ENCODE peak calls at places on chromosomes 11 and 22, in eight cellular contexts. One of them, this sample, is unnamed.

GRCh38 chr11:33934450-33934849 is 42.6 kb upstream of the LMO2 start:
- DNase-seq in astrocyte of the spinal cord: no peak
- DNase-seq in fibroblast of the aortic adventitia: no peak
- DNase-seq in Caco-2: no peak
- DNase-seq in cardiac muscle cell: no peak
- DNase-seq in retinal pigment epithelial cell: no peak
- DNase-seq in cardiac fibroblast: no peak
- DNase-seq in RWPE2: no peak
- DNase-seq in this sample: no peak

GRCh38 chr11:35192347-35192746 is 53.4 kb downstream of the CD44 start:
- DNase-seq in astrocyte of the spinal cord: no peak
- DNase-seq in fibroblast of the aortic adventitia: peak; percentile 56
- DNase-seq in Caco-2: peak; percentile 73
- DNase-seq in cardiac muscle cell: peak; percentile 66
- DNase-seq in retinal pigment epithelial cell: no peak
- DNase-seq in cardiac fibroblast: peak; percentile 38
- DNase-seq in RWPE2: no peak
- DNase-seq in this sample: no peak

GRCh38 chr11:36367806-36368680 is 72.0 kb downstream of the PRR5L start:
- DNase-seq in astrocyte of the spinal cord: no peak
- DNase-seq in fibroblast of the aortic adventitia: no peak
- DNase-seq in Caco-2: no peak
- DNase-seq in cardiac muscle cell: peak; percentile 83
- DNase-seq in retinal pigment epithelial cell: no peak
- DNase-seq in cardiac fibroblast: peak; percentile 21
- DNase-seq in RWPE2: no peak
- DNase-seq in this sample: no peak

GRCh38 chr11:723120-723883 is 17.3 kb downstream of the EPS8L2 start:
- DNase-seq in astrocyte of the spinal cord: peak; percentile 63
- DNase-seq in fibroblast of the aortic adventitia: peak; percentile 67
- DNase-seq in Caco-2: no peak
- DNase-seq in cardiac muscle cell: peak; percentile 68
- DNase-seq in retinal pigment epithelial cell: no peak
- DNase-seq in cardiac fibroblast: peak; percentile 70
- DNase-seq in RWPE2: no peak
- DNase-seq in this sample: no peak

GRCh38 chr11:47244664-47245350 is 3.8 kb downstream of the ACP2 start:
- DNase-seq in astrocyte of the spinal cord: no peak
- DNase-seq in fibroblast of the aortic adventitia: no peak
- DNase-seq in Caco-2: no peak
- DNase-seq in cardiac muscle cell: no peak
- DNase-seq in retinal pigment epithelial cell: no peak
- DNase-seq in cardiac fibroblast: no peak
- DNase-seq in RWPE2: no peak
- DNase-seq in this sample: no peak

GRCh38 chr11:862028-862703 is 19.5 kb downstream of the TSPAN4 start:
- DNase-seq in astrocyte of the spinal cord: no peak
- DNase-seq in fibroblast of the aortic adventitia: no peak
- DNase-seq in Caco-2: no peak
- DNase-seq in cardiac muscle cell: no peak
- DNase-seq in retinal pigment epithelial cell: no peak
- DNase-seq in cardiac fibroblast: no peak
- DNase-seq in RWPE2: no peak
- DNase-seq in this sample: no peak

GRCh38 chr11:64744544-64745218 is 739 bp upstream of the RASGRP2 start:
- DNase-seq in astrocyte of the spinal cord: no peak
- DNase-seq in fibroblast of the aortic adventitia: no peak
- DNase-seq in Caco-2: no peak
- DNase-seq in cardiac muscle cell: no peak
- DNase-seq in retinal pigment epithelial cell: no peak
- DNase-seq in cardiac fibroblast: no peak
- DNase-seq in RWPE2: no peak
- DNase-seq in this sample: no peak

GRCh38 chr22:20111045-20111688 is 4.7 kb upstream of the RANBP1 start:
- DNase-seq in astrocyte of the spinal cord: peak; percentile 19
- DNase-seq in fibroblast of the aortic adventitia: no peak
- DNase-seq in Caco-2: peak; percentile 40
- DNase-seq in cardiac muscle cell: peak; percentile 21
- DNase-seq in retinal pigment epithelial cell: peak; percentile 7
- DNase-seq in cardiac fibroblast: peak; percentile 42
- DNase-seq in RWPE2: no peak
- DNase-seq in this sample: no peak

GRCh38 chr11:22244986-22245592 is 52.2 kb downstream of the ANO5 start:
- DNase-seq in astrocyte of the spinal cord: peak; percentile 37
- DNase-seq in fibroblast of the aortic adventitia: peak; percentile 47
- DNase-seq in Caco-2: peak; percentile 41
- DNase-seq in cardiac muscle cell: peak; percentile 55
- DNase-seq in retinal pigment epithelial cell: peak; percentile 6
- DNase-seq in cardiac fibroblast: peak; percentile 54
- DNase-seq in RWPE2: no peak
- DNase-seq in this sample: peak; percentile 2

GRCh38 chr22:27219036-27219435 is 561.6 kb downstream of the MIAT start:
- DNase-seq in astrocyte of the spinal cord: no peak
- DNase-seq in fibroblast of the aortic adventitia: no peak
- DNase-seq in Caco-2: no peak
- DNase-seq in cardiac muscle cell: no peak
- DNase-seq in retinal pigment epithelial cell: no peak
- DNase-seq in cardiac fibroblast: no peak
- DNase-seq in RWPE2: no peak
- DNase-seq in this sample: no peak

GRCh38 chr11:104624021-104624420 is 274.2 kb downstream of the CASP12 start:
- DNase-seq in astrocyte of the spinal cord: no peak
- DNase-seq in fibroblast of the aortic adventitia: no peak
- DNase-seq in Caco-2: no peak
- DNase-seq in cardiac muscle cell: no peak
- DNase-seq in retinal pigment epithelial cell: no peak
- DNase-seq in cardiac fibroblast: peak; percentile 19
- DNase-seq in RWPE2: no peak
- DNase-seq in this sample: no peak

GRCh38 chr11:14463623-14464022 is 36.0 kb downstream of the COPB1 start:
- DNase-seq in astrocyte of the spinal cord: no peak
- DNase-seq in fibroblast of the aortic adventitia: no peak
- DNase-seq in Caco-2: no peak
- DNase-seq in cardiac muscle cell: no peak
- DNase-seq in retinal pigment epithelial cell: no peak
- DNase-seq in cardiac fibroblast: no peak
- DNase-seq in RWPE2: no peak
- DNase-seq in this sample: no peak

GRCh38 chr22:29813563-29813962 is 24.5 kb downstream of the ASCC2 start:
- DNase-seq in astrocyte of the spinal cord: no peak
- DNase-seq in fibroblast of the aortic adventitia: no peak
- DNase-seq in Caco-2: no peak
- DNase-seq in cardiac muscle cell: no peak
- DNase-seq in retinal pigment epithelial cell: no peak
- DNase-seq in cardiac fibroblast: peak; percentile 52
- DNase-seq in RWPE2: no peak
- DNase-seq in this sample: no peak

GRCh38 chr22:47168900-47169800 is 406.7 kb downstream of the TBC1D22A start:
- DNase-seq in astrocyte of the spinal cord: no peak
- DNase-seq in fibroblast of the aortic adventitia: peak; percentile 5
- DNase-seq in Caco-2: peak; percentile 39
- DNase-seq in cardiac muscle cell: peak; percentile 15
- DNase-seq in retinal pigment epithelial cell: no peak
- DNase-seq in cardiac fibroblast: no peak
- DNase-seq in RWPE2: no peak
- DNase-seq in this sample: no peak

GRCh38 chr11:26626346-26626745 is 54.3 kb upstream of the MUC15 start:
- DNase-seq in astrocyte of the spinal cord: peak; percentile 22
- DNase-seq in fibroblast of the aortic adventitia: peak; percentile 37
- DNase-seq in Caco-2: no peak
- DNase-seq in cardiac muscle cell: peak; percentile 14
- DNase-seq in retinal pigment epithelial cell: no peak
- DNase-seq in cardiac fibroblast: peak; percentile 83
- DNase-seq in RWPE2: no peak
- DNase-seq in this sample: peak; percentile 1

GRCh38 chr11:122189259-122189658 is 73.2 kb upstream of the BLID start:
- DNase-seq in astrocyte of the spinal cord: peak; percentile 96
- DNase-seq in fibroblast of the aortic adventitia: peak; percentile 99
- DNase-seq in Caco-2: no peak
- DNase-seq in cardiac muscle cell: peak; percentile 94
- DNase-seq in retinal pigment epithelial cell: peak; percentile 87
- DNase-seq in cardiac fibroblast: peak; percentile 98
- DNase-seq in RWPE2: no peak
- DNase-seq in this sample: peak; percentile 90

GRCh38 chr11:36594316-36594989 is at the start of gene IFTAP:
- DNase-seq in astrocyte of the spinal cord: peak; percentile 92
- DNase-seq in fibroblast of the aortic adventitia: peak; percentile 94
- DNase-seq in Caco-2: peak; percentile 67
- DNase-seq in cardiac muscle cell: peak; percentile 94
- DNase-seq in retinal pigment epithelial cell: peak; percentile 79
- DNase-seq in cardiac fibroblast: peak; percentile 93
- DNase-seq in RWPE2: no peak
- DNase-seq in this sample: peak; percentile 90

GRCh38 chr11:81888391-81888790 is 845.3 kb downstream of the FAM181B start:
- DNase-seq in astrocyte of the spinal cord: no peak
- DNase-seq in fibroblast of the aortic adventitia: no peak
- DNase-seq in Caco-2: no peak
- DNase-seq in cardiac muscle cell: no peak
- DNase-seq in retinal pigment epithelial cell: no peak
- DNase-seq in cardiac fibroblast: peak; percentile 13
- DNase-seq in RWPE2: no peak
- DNase-seq in this sample: no peak

GRCh38 chr11:40337118-40337517 is 1122.3 kb downstream of the LRRC4C start:
- DNase-seq in astrocyte of the spinal cord: peak; percentile 44
- DNase-seq in fibroblast of the aortic adventitia: no peak
- DNase-seq in Caco-2: no peak
- DNase-seq in cardiac muscle cell: peak; percentile 1
- DNase-seq in retinal pigment epithelial cell: peak; percentile 27
- DNase-seq in cardiac fibroblast: peak; percentile 5
- DNase-seq in RWPE2: no peak
- DNase-seq in this sample: no peak

GRCh38 chr11:67374571-67375276 is 1.3 kb upstream of the CLCF1 start:
- DNase-seq in astrocyte of the spinal cord: no peak
- DNase-seq in fibroblast of the aortic adventitia: no peak
- DNase-seq in Caco-2: no peak
- DNase-seq in cardiac muscle cell: no peak
- DNase-seq in retinal pigment epithelial cell: no peak
- DNase-seq in cardiac fibroblast: peak; percentile 36
- DNase-seq in RWPE2: no peak
- DNase-seq in this sample: no peak
- H3K4me3 ChIP-seq in astrocyte of the spinal cord: no peak overlapping the region
- H3K4me3 ChIP-seq in fibroblast of the aortic adventitia: peak overlapping the region; percentile 70
- H3K4me3 ChIP-seq in Caco-2: peak overlapping the region; percentile 86
- H3K4me3 ChIP-seq in cardiac muscle cell: no peak overlapping the region
- H3K4me3 ChIP-seq in retinal pigment epithelial cell: no peak overlapping the region
- H3K4me3 ChIP-seq in cardiac fibroblast: peak overlapping the region; percentile 48
- H3K4me3 ChIP-seq in RWPE2: peak overlapping the region; percentile 65
- H3K4me3 ChIP-seq in this sample: peak overlapping the region; percentile 59

GRCh38 chr11:102367364-102367763 is 20.4 kb downstream of the BIRC2 start:
- DNase-seq in astrocyte of the spinal cord: peak; percentile 16
- DNase-seq in fibroblast of the aortic adventitia: peak; percentile 43
- DNase-seq in Caco-2: no peak
- DNase-seq in cardiac muscle cell: peak; percentile 52
- DNase-seq in retinal pigment epithelial cell: no peak
- DNase-seq in cardiac fibroblast: peak; percentile 36
- DNase-seq in RWPE2: no peak
- DNase-seq in this sample: no peak
- TF ChIP-seq CTCF in astrocyte of the spinal cord: no peak
- TF ChIP-seq CTCF in fibroblast of the aortic adventitia: peak; percentile 10
- TF ChIP-seq CTCF in Caco-2: peak; percentile 46
- TF ChIP-seq CTCF in cardiac muscle cell: peak; percentile 16
- TF ChIP-seq CTCF in retinal pigment epithelial cell: peak; percentile 23
- TF ChIP-seq CTCF in cardiac fibroblast: no peak
- TF ChIP-seq CTCF in RWPE2: peak; percentile 45
- TF ChIP-seq CTCF in this sample: no peak

GRCh38 chr22:49866646-49867045 is 13.0 kb downstream of the ZBED4 start:
- DNase-seq in astrocyte of the spinal cord: no peak
- DNase-seq in fibroblast of the aortic adventitia: no peak
- DNase-seq in Caco-2: no peak
- DNase-seq in cardiac muscle cell: no peak
- DNase-seq in retinal pigment epithelial cell: no peak
- DNase-seq in cardiac fibroblast: no peak
- DNase-seq in RWPE2: no peak
- DNase-seq in this sample: no peak

GRCh38 chr22:49866134-49866533 is 12.5 kb downstream of the ZBED4 start:
- DNase-seq in astrocyte of the spinal cord: peak; percentile 8
- DNase-seq in fibroblast of the aortic adventitia: no peak
- DNase-seq in Caco-2: no peak
- DNase-seq in cardiac muscle cell: no peak
- DNase-seq in retinal pigment epithelial cell: no peak
- DNase-seq in cardiac fibroblast: no peak
- DNase-seq in RWPE2: no peak
- DNase-seq in this sample: no peak

GRCh38 chr22:49865156-49865555 is 11.5 kb downstream of the ZBED4 start:
- DNase-seq in astrocyte of the spinal cord: no peak
- DNase-seq in fibroblast of the aortic adventitia: no peak
- DNase-seq in Caco-2: no peak
- DNase-seq in cardiac muscle cell: no peak
- DNase-seq in retinal pigment epithelial cell: no peak
- DNase-seq in cardiac fibroblast: no peak
- DNase-seq in RWPE2: no peak
- DNase-seq in this sample: no peak

GRCh38 chr22:49869091-49869830 is 15.6 kb downstream of the ZBED4 start:
- DNase-seq in astrocyte of the spinal cord: no peak
- DNase-seq in fibroblast of the aortic adventitia: no peak
- DNase-seq in Caco-2: no peak
- DNase-seq in cardiac muscle cell: no peak
- DNase-seq in retinal pigment epithelial cell: no peak
- DNase-seq in cardiac fibroblast: no peak
- DNase-seq in RWPE2: no peak
- DNase-seq in this sample: no peak

GRCh38 chr22:49867303-49868250 is 13.9 kb downstream of the ZBED4 start:
- DNase-seq in astrocyte of the spinal cord: no peak
- DNase-seq in fibroblast of the aortic adventitia: no peak
- DNase-seq in Caco-2: no peak
- DNase-seq in cardiac muscle cell: no peak
- DNase-seq in retinal pigment epithelial cell: no peak
- DNase-seq in cardiac fibroblast: no peak
- DNase-seq in RWPE2: no peak
- DNase-seq in this sample: no peak
- H3K4me3 ChIP-seq in astrocyte of the spinal cord: no peak overlapping the region
- H3K4me3 ChIP-seq in fibroblast of the aortic adventitia: no peak overlapping the region
- H3K4me3 ChIP-seq in Caco-2: no peak overlapping the region
- H3K4me3 ChIP-seq in cardiac muscle cell: no peak overlapping the region
- H3K4me3 ChIP-seq in retinal pigment epithelial cell: no peak overlapping the region
- H3K4me3 ChIP-seq in cardiac fibroblast: no peak overlapping the region
- H3K4me3 ChIP-seq in RWPE2: no peak overlapping the region
- H3K4me3 ChIP-seq in this sample: no peak overlapping the region

DNA sequence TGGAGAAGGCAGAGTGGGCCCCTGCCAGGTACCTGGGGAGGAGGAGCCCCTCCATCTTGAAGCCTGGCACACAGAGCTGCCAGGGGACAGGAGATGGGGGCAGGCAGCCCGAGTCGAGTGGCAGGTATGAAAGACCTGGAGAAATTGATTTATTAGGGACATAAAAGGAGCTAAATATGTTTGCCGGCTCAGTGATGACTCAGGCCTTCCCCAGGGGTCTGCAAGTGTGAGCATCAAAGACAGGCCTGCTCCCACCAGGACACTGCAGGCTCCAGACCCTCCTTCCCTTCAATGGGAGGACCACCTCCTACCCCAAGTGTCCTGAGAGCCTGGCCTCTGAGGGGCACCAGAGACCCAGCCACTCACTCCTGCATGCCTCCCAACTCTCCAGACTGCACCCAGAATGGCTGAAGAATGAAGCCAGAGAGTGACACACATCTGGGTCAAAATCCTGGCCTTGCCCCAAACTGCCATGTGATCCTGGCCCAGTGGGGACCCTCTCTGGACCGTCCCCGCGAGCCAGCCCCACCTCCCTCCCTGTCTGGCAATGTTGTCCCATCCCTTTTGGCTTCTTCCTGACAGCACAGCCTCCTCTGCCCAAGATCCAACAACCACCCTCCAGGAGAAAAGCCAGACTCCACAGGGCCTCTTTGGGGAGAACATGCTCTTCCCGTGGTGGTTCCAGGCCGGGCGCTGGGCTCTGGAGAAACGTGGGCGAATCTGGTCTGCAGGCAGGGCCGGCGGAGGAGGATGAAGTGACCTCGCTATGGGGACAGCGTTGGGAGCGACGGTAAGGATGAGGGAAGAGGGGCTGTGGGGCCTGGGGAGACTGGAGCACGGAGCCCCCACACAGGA is 36.2 kb downstream of the CYTH4 start:
- DNase-seq in astrocyte of the spinal cord: no peak
- DNase-seq in fibroblast of the aortic adventitia: no peak
- DNase-seq in Caco-2: no peak
- DNase-seq in cardiac muscle cell: no peak
- DNase-seq in retinal pigment epithelial cell: no peak
- DNase-seq in cardiac fibroblast: no peak
- DNase-seq in RWPE2: no peak
- DNase-seq in this sample: no peak
- TF ChIP-seq CTCF in astrocyte of the spinal cord: no peak
- TF ChIP-seq CTCF in fibroblast of the aortic adventitia: no peak
- TF ChIP-seq CTCF in Caco-2: no peak
- TF ChIP-seq CTCF in cardiac muscle cell: no peak
- TF ChIP-seq CTCF in retinal pigment epithelial cell: peak; percentile 13
- TF ChIP-seq CTCF in cardiac fibroblast: no peak
- TF ChIP-seq CTCF in RWPE2: peak; percentile 45
- TF ChIP-seq CTCF in this sample: peak; percentile 35

This sample was measured in HFF-Myc.